ENCODE peak calls at places on chromosomes 4 and X, in nine cellular contexts. E is heart left ventricle; S is foreskin fibroblast; N is fibroblast of the aortic adventitia; V is GM23248; G is A549; Y is CD4-positive, CD25-positive, alpha-beta regulatory T cell; P is fibroblast of lung; A is AG10803. R is an unnamed sample.

GRCh38 chrX:683572-683971 is 53.0 kb downstream of the SHOX start:
- DNase-seq in P (no peak), G (no peak), S (no peak), V (no peak), E (no peak), A (no peak), N (no peak), Y (no peak), R (no peak)

GRCh38 chr4:103032575-103032974 is 13.1 kb upstream of the SLC9B1 start:
- DNase-seq in A (peak; percentile 17), P (peak; percentile 22), G (peak; percentile 56), Y (peak; percentile 60), N (peak; percentile 21), E (no peak), V (peak; percentile 36), S (peak; percentile 12), R (peak; percentile 63)

GRCh38 chr4:132587626-132588025 is 561.5 kb upstream of the PCDH10 start:
- DNase-seq in V (no peak), P (no peak), A (no peak), G (no peak), Y (no peak), E (no peak), N (peak; percentile 14), S (no peak), R (peak; percentile 19)

GRCh38 chr4:62328526-62328925 is 1128.4 kb downstream of the ADGRL3 start:
- DNase-seq in V (no peak), P (no peak), S (no peak), Y (no peak), N (no peak), G (no peak), E (no peak), A (no peak), R (no peak)

GRCh38 chrX:53018627-53019026 is 30.0 kb upstream of the GPR173 start:
- DNase-seq in P (peak; percentile 5), S (no peak), G (no peak), V (no peak), E (no peak), A (no peak), Y (no peak), N (peak; percentile 18), R (no peak)

GRCh38 chr4:153255233-153255632 is 51.0 kb downstream of the TRIM2 start:
- DNase-seq in N (no peak), P (no peak), V (no peak), A (no peak), Y (no peak), S (no peak), G (no peak), E (no peak), R (no peak)

GRCh38 chr4:14841801-14842748 is 160.2 kb upstream of the CPEB2 start:
- DNase-seq in V (peak; percentile 25), Y (no peak), A (no peak), S (no peak), N (peak; percentile 45), G (peak; percentile 13), E (peak; percentile 78), P (no peak), R (peak; percentile 77)

GRCh38 chr4:70583952-70584834 is 7.9 kb upstream of the AMBN start:
- DNase-seq in N (no peak), A (no peak), E (no peak), G (peak; percentile 0), S (no peak), P (no peak), Y (no peak), V (no peak), R (peak; percentile 92)

GRCh38 chr4:73944061-73944875 is 37.6 kb downstream of the PF4 start:
- DNase-seq in S (peak; percentile 50), Y (no peak), A (peak; percentile 6), N (peak; percentile 28), P (peak; percentile 8), V (peak; percentile 58), G (no peak), E (peak; percentile 28), R (peak; percentile 21)

GRCh38 chr4:6079965-6080364 is 61.7 kb upstream of the C4orf50 start:
- DNase-seq in E (no peak), S (no peak), G (no peak), V (no peak), Y (no peak), A (no peak), N (no peak), P (no peak), R (no peak)

GRCh38 chr4:77501851-77502250 is 103.8 kb upstream of the CXCL13 start:
- DNase-seq in G (no peak), V (no peak), N (no peak), P (no peak), S (no peak), E (no peak), Y (no peak), A (no peak), R (no peak)

GRCh38 chrX:5236096-5236495 is 992.6 kb downstream of the NLGN4X start:
- DNase-seq in E (no peak), P (no peak), A (no peak), N (no peak), Y (no peak), S (no peak), V (no peak), G (peak; percentile 27), R (no peak)

GRCh38 chr4:137739391-137739790 is 207.1 kb upstream of the PCDH18 start:
- DNase-seq in V (peak; percentile 9), Y (no peak), G (no peak), N (no peak), P (no peak), A (peak; percentile 24), E (no peak), S (peak; percentile 15), R (no peak)

GRCh38 chrX:98350940-98351339 is 1467.2 kb downstream of the RPA4 start:
- DNase-seq in E (no peak), A (no peak), S (no peak), Y (no peak), V (no peak), P (no peak), G (no peak), N (no peak), R (no peak)

DNA sequence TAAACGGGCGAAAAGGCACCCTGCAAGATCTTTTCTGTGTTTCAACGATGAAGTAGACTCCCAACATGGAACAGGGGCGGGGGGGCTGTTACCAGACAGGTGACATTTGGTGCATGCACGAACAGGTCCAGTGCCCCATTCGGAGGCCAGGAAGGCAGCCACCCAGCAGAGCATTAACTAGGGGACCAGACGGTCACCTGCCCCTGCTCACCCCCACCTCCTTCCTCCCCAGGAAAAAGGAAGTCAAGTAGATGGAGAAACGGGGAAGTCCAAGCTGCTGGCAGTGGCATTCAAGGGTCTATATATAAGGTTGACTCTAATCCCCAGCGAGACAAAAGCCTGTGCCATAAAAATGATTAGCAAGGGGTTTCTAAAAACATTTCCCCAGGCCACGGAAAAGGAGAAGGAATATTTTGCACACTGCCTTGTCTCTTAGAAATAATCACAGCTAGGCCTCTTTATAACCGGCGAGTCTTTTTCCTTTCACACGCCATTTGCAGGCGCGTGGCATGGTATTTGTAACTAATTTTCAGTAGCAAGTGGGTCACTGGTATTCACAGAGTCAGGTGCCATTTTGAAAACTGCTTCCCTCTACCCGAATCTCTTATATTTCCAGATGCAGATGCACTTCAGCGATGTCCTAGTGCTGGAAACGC is 1.2 kb upstream of the TMSB4X start:
- DNase-seq in G (no peak), A (no peak), Y (peak; percentile 77), E (peak; percentile 38), V (no peak), P (no peak), N (no peak), S (no peak), R (no peak)
- H3K4me3 ChIP-seq in G (no peak overlapping the region), A (peak overlapping the region; percentile 86), Y (peak overlapping the region; percentile 98), E (peak overlapping the region; percentile 86), V (peak overlapping the region; percentile 99), P (no peak overlapping the region), N (peak overlapping the region; percentile 80), S (no peak overlapping the region), R (no peak overlapping the region)

GRCh38 chr4:16894406-16894805 is 4.0 kb downstream of the LDB2 start:
- DNase-seq in P (no peak), S (no peak), Y (no peak), V (peak; percentile 74), E (no peak), N (peak; percentile 30), G (no peak), A (peak; percentile 30), R (no peak)
- H3K4me3 ChIP-seq in P (no peak overlapping the region), S (peak overlapping the region; percentile 79), Y (no peak overlapping the region), V (peak overlapping the region; percentile 88), E (peak overlapping the region; percentile 77), N (peak overlapping the region; percentile 15), G (no peak overlapping the region), A (peak overlapping the region; percentile 3), R (no peak overlapping the region)

GRCh38 chr4:140048419-140049022 is 105.5 kb downstream of the MAML3 start:
- DNase-seq in E (no peak), G (no peak), P (no peak), N (no peak), V (no peak), Y (no peak), A (no peak), S (no peak), R (no peak)

GRCh38 chr4:140046037-140046436 is 107.9 kb downstream of the MAML3 start:
- DNase-seq in Y (no peak), G (no peak), E (no peak), V (no peak), N (no peak), A (no peak), P (peak; percentile 33), S (no peak), R (no peak)

GRCh38 chr4:140047017-140047640 is 106.9 kb downstream of the MAML3 start:
- DNase-seq in Y (no peak), S (no peak), A (no peak), V (no peak), E (peak; percentile 79), P (no peak), N (peak; percentile 70), G (no peak), R (peak; percentile 90)

GRCh38 chr4:140047781-140048180 is 106.2 kb downstream of the MAML3 start:
- DNase-seq in A (no peak), P (no peak), V (no peak), G (no peak), E (no peak), Y (no peak), N (no peak), S (no peak), R (no peak)

DNA sequence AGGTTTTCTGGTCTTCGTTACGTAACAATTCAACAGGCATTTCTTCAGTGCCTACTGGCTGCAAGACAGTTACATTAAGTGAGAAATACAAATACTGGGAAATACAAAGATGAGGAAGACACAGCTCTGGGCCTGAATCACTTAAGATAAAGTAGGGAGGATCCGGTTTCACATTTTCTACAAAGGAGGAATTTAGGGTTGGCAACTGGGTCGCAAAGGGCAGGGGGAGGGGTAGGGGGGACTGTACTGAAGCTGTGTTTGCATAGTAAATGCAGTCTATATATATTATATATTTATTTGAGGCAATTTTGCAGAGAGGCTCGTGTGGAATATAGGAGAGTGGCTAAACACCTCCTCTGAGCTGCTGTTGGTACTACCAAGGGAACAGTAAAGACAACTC is 107.4 kb downstream of the MAML3 start:
- DNase-seq in Y (no peak), V (no peak), S (no peak), P (no peak), A (no peak), N (no peak), G (no peak), E (no peak), R (no peak)
- H3K4me3 ChIP-seq in Y (no peak overlapping the region), V (no peak overlapping the region), S (no peak overlapping the region), P (no peak overlapping the region), A (no peak overlapping the region), N (no peak overlapping the region), G (no peak overlapping the region), E (no peak overlapping the region), R (no peak overlapping the region)

DNA sequence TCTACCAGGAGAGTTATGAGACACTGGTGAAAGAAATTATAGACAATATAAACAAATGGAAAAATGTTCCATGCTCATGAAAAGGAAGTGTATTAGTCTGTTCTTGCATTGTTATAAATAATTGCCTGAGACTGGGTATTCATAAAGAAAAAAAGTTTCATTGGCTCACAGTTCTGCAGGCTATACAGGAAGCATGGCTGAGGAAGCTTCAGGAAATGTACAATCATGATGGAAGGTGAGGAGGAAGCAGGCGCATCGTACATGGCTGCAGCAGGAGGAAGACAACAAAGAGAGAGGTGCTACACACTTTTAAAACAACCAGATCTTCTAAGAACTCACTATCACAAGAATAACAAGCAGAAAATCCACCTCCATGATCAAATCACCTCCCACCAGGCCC is 184.3 kb downstream of the NPNT start:
- DNase-seq in E (no peak), P (no peak), N (no peak), Y (no peak), G (no peak), V (no peak), S (no peak), A (no peak), R (no peak)
- H3K4me3 ChIP-seq in E (no peak overlapping the region), P (no peak overlapping the region), N (no peak overlapping the region), Y (no peak overlapping the region), G (no peak overlapping the region), V (no peak overlapping the region), S (no peak overlapping the region), A (no peak overlapping the region), R (no peak overlapping the region)